ENCODE peak calls at places on chromosomes 11 and 22, in seven cellular contexts. One of them, this sample, is unnamed.

GRCh38 chr22:20089977-20090729 is 10.1 kb downstream of the DGCR8 start:
- DNase-seq in mesenchymal stem cell: peak; percentile 26
- DNase-seq in heart left ventricle: no peak
- DNase-seq in IMR-90: peak; percentile 77
- DNase-seq in right cardiac atrium: no peak
- DNase-seq in adipocyte: peak; percentile 47
- DNase-seq in CD4-positive, alpha-beta memory T cell: no peak
- DNase-seq in this sample: no peak

GRCh38 chr11:92099183-92099582 is 125.4 kb upstream of the FAT3 start:
- DNase-seq in mesenchymal stem cell: no peak
- DNase-seq in heart left ventricle: no peak
- DNase-seq in IMR-90: no peak
- DNase-seq in right cardiac atrium: no peak
- DNase-seq in adipocyte: no peak
- DNase-seq in CD4-positive, alpha-beta memory T cell: no peak
- DNase-seq in this sample: no peak

GRCh38 chr11:102623998-102624397 is 1.1 kb downstream of the MMP20 start:
- DNase-seq in mesenchymal stem cell: no peak
- DNase-seq in heart left ventricle: no peak
- DNase-seq in IMR-90: no peak
- DNase-seq in right cardiac atrium: no peak
- DNase-seq in adipocyte: no peak
- DNase-seq in CD4-positive, alpha-beta memory T cell: no peak
- DNase-seq in this sample: no peak

GRCh38 chr11:17141156-17141555 is 63.7 kb upstream of the RPS13 start:
- DNase-seq in mesenchymal stem cell: no peak
- DNase-seq in heart left ventricle: no peak
- DNase-seq in IMR-90: no peak
- DNase-seq in right cardiac atrium: no peak
- DNase-seq in adipocyte: no peak
- DNase-seq in CD4-positive, alpha-beta memory T cell: no peak
- DNase-seq in this sample: no peak

GRCh38 chr11:82829101-82829500 is 71.1 kb downstream of the PRCP start:
- DNase-seq in mesenchymal stem cell: no peak
- DNase-seq in heart left ventricle: no peak
- DNase-seq in IMR-90: no peak
- DNase-seq in right cardiac atrium: no peak
- DNase-seq in adipocyte: no peak
- DNase-seq in CD4-positive, alpha-beta memory T cell: no peak
- DNase-seq in this sample: no peak

GRCh38 chr22:21865041-21865440 is 2.4 kb downstream of the MAPK1 start:
- DNase-seq in mesenchymal stem cell: peak; percentile 77
- DNase-seq in heart left ventricle: peak; percentile 45
- DNase-seq in IMR-90: peak; percentile 91
- DNase-seq in right cardiac atrium: peak; percentile 50
- DNase-seq in adipocyte: peak; percentile 89
- DNase-seq in CD4-positive, alpha-beta memory T cell: no peak
- DNase-seq in this sample: peak; percentile 73

GRCh38 chr22:45599836-45600577 is 71.6 kb upstream of the ATXN10 start:
- DNase-seq in mesenchymal stem cell: no peak
- DNase-seq in heart left ventricle: no peak
- DNase-seq in IMR-90: no peak
- DNase-seq in right cardiac atrium: no peak
- DNase-seq in adipocyte: no peak
- DNase-seq in CD4-positive, alpha-beta memory T cell: no peak
- DNase-seq in this sample: no peak

GRCh38 chr11:99020324-99021225 is at the start of gene CNTN5:
- DNase-seq in mesenchymal stem cell: peak; percentile 45
- DNase-seq in heart left ventricle: peak; percentile 10
- DNase-seq in IMR-90: peak; percentile 5
- DNase-seq in right cardiac atrium: peak; percentile 41
- DNase-seq in adipocyte: peak; percentile 34
- DNase-seq in CD4-positive, alpha-beta memory T cell: no peak
- DNase-seq in this sample: peak; percentile 35

GRCh38 chr11:118060879-118061278 is 16.0 kb upstream of the TMPRSS4 start:
- DNase-seq in mesenchymal stem cell: no peak
- DNase-seq in heart left ventricle: no peak
- DNase-seq in IMR-90: no peak
- DNase-seq in right cardiac atrium: no peak
- DNase-seq in adipocyte: no peak
- DNase-seq in CD4-positive, alpha-beta memory T cell: no peak
- DNase-seq in this sample: no peak

GRCh38 chr11:47606731-47607130 is 12.5 kb upstream of the C1QTNF4 start:
- DNase-seq in mesenchymal stem cell: peak; percentile 67
- DNase-seq in heart left ventricle: peak; percentile 41
- DNase-seq in IMR-90: peak; percentile 24
- DNase-seq in right cardiac atrium: no peak
- DNase-seq in adipocyte: no peak
- DNase-seq in CD4-positive, alpha-beta memory T cell: no peak
- DNase-seq in this sample: no peak

GRCh38 chr11:45285931-45286632 is at the start of gene SYT13:
- DNase-seq in mesenchymal stem cell: no peak
- DNase-seq in heart left ventricle: no peak
- DNase-seq in IMR-90: no peak
- DNase-seq in right cardiac atrium: peak; percentile 32
- DNase-seq in adipocyte: peak; percentile 6
- DNase-seq in CD4-positive, alpha-beta memory T cell: no peak
- DNase-seq in this sample: no peak

GRCh38 chr11:105219670-105220069 is 80.1 kb upstream of the CARD18 start:
- DNase-seq in mesenchymal stem cell: no peak
- DNase-seq in heart left ventricle: no peak
- DNase-seq in IMR-90: no peak
- DNase-seq in right cardiac atrium: no peak
- DNase-seq in adipocyte: no peak
- DNase-seq in CD4-positive, alpha-beta memory T cell: no peak
- DNase-seq in this sample: no peak

GRCh38 chr11:32034149-32034548 is 56.7 kb upstream of the RCN1 start:
- DNase-seq in mesenchymal stem cell: peak; percentile 79
- DNase-seq in heart left ventricle: no peak
- DNase-seq in IMR-90: peak; percentile 96
- DNase-seq in right cardiac atrium: no peak
- DNase-seq in adipocyte: peak; percentile 15
- DNase-seq in CD4-positive, alpha-beta memory T cell: no peak
- DNase-seq in this sample: no peak

GRCh38 chr22:46077669-46078099 is 72.6 kb upstream of the PPARA start:
- DNase-seq in mesenchymal stem cell: no peak
- DNase-seq in heart left ventricle: no peak
- DNase-seq in IMR-90: no peak
- DNase-seq in right cardiac atrium: peak; percentile 15
- DNase-seq in adipocyte: no peak
- DNase-seq in CD4-positive, alpha-beta memory T cell: no peak
- DNase-seq in this sample: no peak

GRCh38 chr11:22510741-22511140 is 114.9 kb downstream of the FANCF start:
- DNase-seq in mesenchymal stem cell: no peak
- DNase-seq in heart left ventricle: no peak
- DNase-seq in IMR-90: peak; percentile 44
- DNase-seq in right cardiac atrium: no peak
- DNase-seq in adipocyte: peak; percentile 87
- DNase-seq in CD4-positive, alpha-beta memory T cell: no peak
- DNase-seq in this sample: no peak

GRCh38 chr11:130407978-130408377 is 20.4 kb downstream of the ADAMTS8 start:
- DNase-seq in mesenchymal stem cell: peak; percentile 72
- DNase-seq in heart left ventricle: peak; percentile 59
- DNase-seq in IMR-90: peak; percentile 91
- DNase-seq in right cardiac atrium: peak; percentile 73
- DNase-seq in adipocyte: peak; percentile 61
- DNase-seq in CD4-positive, alpha-beta memory T cell: no peak
- DNase-seq in this sample: no peak

GRCh38 chr11:67645521-67646457 is 4.7 kb downstream of the ACY3 start:
- DNase-seq in mesenchymal stem cell: no peak
- DNase-seq in heart left ventricle: no peak
- DNase-seq in IMR-90: no peak
- DNase-seq in right cardiac atrium: no peak
- DNase-seq in adipocyte: no peak
- DNase-seq in CD4-positive, alpha-beta memory T cell: no peak
- DNase-seq in this sample: no peak

GRCh38 chr22:28024422-28024888 is 105.4 kb upstream of the PITPNB start:
- DNase-seq in mesenchymal stem cell: no peak
- DNase-seq in heart left ventricle: no peak
- DNase-seq in IMR-90: no peak
- DNase-seq in right cardiac atrium: no peak
- DNase-seq in adipocyte: no peak
- DNase-seq in CD4-positive, alpha-beta memory T cell: no peak
- DNase-seq in this sample: peak; percentile 6

GRCh38 chr22:46336119-46337078 is 885 bp downstream of the TRMU start:
- DNase-seq in mesenchymal stem cell: peak; percentile 45
- DNase-seq in heart left ventricle: no peak
- DNase-seq in IMR-90: peak; percentile 8
- DNase-seq in right cardiac atrium: no peak
- DNase-seq in adipocyte: peak; percentile 46
- DNase-seq in CD4-positive, alpha-beta memory T cell: peak; percentile 8
- DNase-seq in this sample: peak; percentile 39

GRCh38 chr11:78532991-78533861 is 41.4 kb downstream of the NARS2 start:
- DNase-seq in mesenchymal stem cell: no peak
- DNase-seq in heart left ventricle: no peak
- DNase-seq in IMR-90: no peak
- DNase-seq in right cardiac atrium: no peak
- DNase-seq in adipocyte: no peak
- DNase-seq in CD4-positive, alpha-beta memory T cell: no peak
- DNase-seq in this sample: no peak
- H3K4me3 ChIP-seq in mesenchymal stem cell: no peak overlapping the region
- H3K4me3 ChIP-seq in heart left ventricle: no peak overlapping the region
- H3K4me3 ChIP-seq in IMR-90: no peak overlapping the region
- H3K4me3 ChIP-seq in right cardiac atrium: no peak overlapping the region
- H3K4me3 ChIP-seq in adipocyte: no peak overlapping the region
- H3K4me3 ChIP-seq in CD4-positive, alpha-beta memory T cell: no peak overlapping the region
- H3K4me3 ChIP-seq in this sample: no peak overlapping the region

GRCh38 chr22:32998373-32998772 is 59.8 kb downstream of the SYN3 start:
- DNase-seq in mesenchymal stem cell: no peak
- DNase-seq in heart left ventricle: no peak
- DNase-seq in IMR-90: no peak
- DNase-seq in right cardiac atrium: no peak
- DNase-seq in adipocyte: no peak
- DNase-seq in CD4-positive, alpha-beta memory T cell: no peak
- DNase-seq in this sample: no peak
- H3K27me3 ChIP-seq in mesenchymal stem cell: peaks cover 20% of the 10 kb centered on the region
- H3K27me3 ChIP-seq in heart left ventricle: no peaks in the 10 kb centered on the region
- H3K27me3 ChIP-seq in IMR-90: peaks cover 34% of the 10 kb centered on the region
- H3K27me3 ChIP-seq in right cardiac atrium: no peaks in the 10 kb centered on the region
- H3K27me3 ChIP-seq in adipocyte: peaks cover 4% of the 10 kb centered on the region
- H3K27me3 ChIP-seq in CD4-positive, alpha-beta memory T cell: no peaks in the 10 kb centered on the region
- H3K27me3 ChIP-seq in this sample: no peaks in the 10 kb centered on the region

GRCh38 chr11:16011396-16011795 is 344.9 kb downstream of the SOX6 start:
- DNase-seq in mesenchymal stem cell: no peak
- DNase-seq in heart left ventricle: no peak
- DNase-seq in IMR-90: no peak
- DNase-seq in right cardiac atrium: no peak
- DNase-seq in adipocyte: no peak
- DNase-seq in CD4-positive, alpha-beta memory T cell: no peak
- DNase-seq in this sample: no peak

GRCh38 chr11:16015736-16016135 is 340.6 kb downstream of the SOX6 start:
- DNase-seq in mesenchymal stem cell: no peak
- DNase-seq in heart left ventricle: no peak
- DNase-seq in IMR-90: no peak
- DNase-seq in right cardiac atrium: no peak
- DNase-seq in adipocyte: no peak
- DNase-seq in CD4-positive, alpha-beta memory T cell: no peak
- DNase-seq in this sample: no peak

GRCh38 chr11:16013649-16014275 is 342.6 kb downstream of the SOX6 start:
- DNase-seq in mesenchymal stem cell: peak; percentile 62
- DNase-seq in heart left ventricle: no peak
- DNase-seq in IMR-90: peak; percentile 43
- DNase-seq in right cardiac atrium: no peak
- DNase-seq in adipocyte: peak; percentile 7
- DNase-seq in CD4-positive, alpha-beta memory T cell: no peak
- DNase-seq in this sample: no peak

GRCh38 chr11:16012125-16012751 is 344.1 kb downstream of the SOX6 start:
- DNase-seq in mesenchymal stem cell: peak; percentile 40
- DNase-seq in heart left ventricle: no peak
- DNase-seq in IMR-90: peak; percentile 6
- DNase-seq in right cardiac atrium: no peak
- DNase-seq in adipocyte: no peak
- DNase-seq in CD4-positive, alpha-beta memory T cell: no peak
- DNase-seq in this sample: no peak

GRCh38 chr11:16013242-16013641 is 343.1 kb downstream of the SOX6 start:
- DNase-seq in mesenchymal stem cell: no peak
- DNase-seq in heart left ventricle: no peak
- DNase-seq in IMR-90: no peak
- DNase-seq in right cardiac atrium: no peak
- DNase-seq in adipocyte: no peak
- DNase-seq in CD4-positive, alpha-beta memory T cell: no peak
- DNase-seq in this sample: no peak
- H3K4me1 ChIP-seq in mesenchymal stem cell: no peaks in the 10 kb centered on the region
- H3K4me1 ChIP-seq in heart left ventricle: peaks cover 16% of the 10 kb centered on the region
- H3K4me1 ChIP-seq in IMR-90: peaks cover 5% of the 10 kb centered on the region
- H3K4me1 ChIP-seq in right cardiac atrium: peaks cover 7% of the 10 kb centered on the region
- H3K4me1 ChIP-seq in adipocyte: peaks cover 10% of the 10 kb centered on the region
- H3K4me1 ChIP-seq in CD4-positive, alpha-beta memory T cell: no peaks in the 10 kb centered on the region
- H3K4me1 ChIP-seq in this sample: peaks cover 3% of the 10 kb centered on the region

GRCh38 chr11:30585067-30585891 is 874 bp downstream of the MPPED2 start:
- DNase-seq in mesenchymal stem cell: no peak
- DNase-seq in heart left ventricle: peak; percentile 35
- DNase-seq in IMR-90: no peak
- DNase-seq in right cardiac atrium: peak; percentile 38
- DNase-seq in adipocyte: peak; percentile 7
- DNase-seq in CD4-positive, alpha-beta memory T cell: no peak
- DNase-seq in this sample: peak; percentile 33

GRCh38 chr11:30585892-30586250 is 282 bp downstream of the MPPED2 start:
- DNase-seq in mesenchymal stem cell: no peak
- DNase-seq in heart left ventricle: peak; percentile 53
- DNase-seq in IMR-90: no peak
- DNase-seq in right cardiac atrium: peak; percentile 35
- DNase-seq in adipocyte: peak; percentile 18
- DNase-seq in CD4-positive, alpha-beta memory T cell: no peak
- DNase-seq in this sample: peak; percentile 17

GRCh38 chr11:30581646-30582045 is 4.5 kb downstream of the MPPED2 start:
- DNase-seq in mesenchymal stem cell: no peak
- DNase-seq in heart left ventricle: no peak
- DNase-seq in IMR-90: no peak
- DNase-seq in right cardiac atrium: no peak
- DNase-seq in adipocyte: no peak
- DNase-seq in CD4-positive, alpha-beta memory T cell: no peak
- DNase-seq in this sample: no peak

GRCh38 chr11:30586251-30587144 is at the start of gene MPPED2:
- DNase-seq in mesenchymal stem cell: no peak
- DNase-seq in heart left ventricle: peak; percentile 59
- DNase-seq in IMR-90: no peak
- DNase-seq in right cardiac atrium: peak; percentile 50
- DNase-seq in adipocyte: no peak
- DNase-seq in CD4-positive, alpha-beta memory T cell: no peak
- DNase-seq in this sample: peak; percentile 83

DNA sequence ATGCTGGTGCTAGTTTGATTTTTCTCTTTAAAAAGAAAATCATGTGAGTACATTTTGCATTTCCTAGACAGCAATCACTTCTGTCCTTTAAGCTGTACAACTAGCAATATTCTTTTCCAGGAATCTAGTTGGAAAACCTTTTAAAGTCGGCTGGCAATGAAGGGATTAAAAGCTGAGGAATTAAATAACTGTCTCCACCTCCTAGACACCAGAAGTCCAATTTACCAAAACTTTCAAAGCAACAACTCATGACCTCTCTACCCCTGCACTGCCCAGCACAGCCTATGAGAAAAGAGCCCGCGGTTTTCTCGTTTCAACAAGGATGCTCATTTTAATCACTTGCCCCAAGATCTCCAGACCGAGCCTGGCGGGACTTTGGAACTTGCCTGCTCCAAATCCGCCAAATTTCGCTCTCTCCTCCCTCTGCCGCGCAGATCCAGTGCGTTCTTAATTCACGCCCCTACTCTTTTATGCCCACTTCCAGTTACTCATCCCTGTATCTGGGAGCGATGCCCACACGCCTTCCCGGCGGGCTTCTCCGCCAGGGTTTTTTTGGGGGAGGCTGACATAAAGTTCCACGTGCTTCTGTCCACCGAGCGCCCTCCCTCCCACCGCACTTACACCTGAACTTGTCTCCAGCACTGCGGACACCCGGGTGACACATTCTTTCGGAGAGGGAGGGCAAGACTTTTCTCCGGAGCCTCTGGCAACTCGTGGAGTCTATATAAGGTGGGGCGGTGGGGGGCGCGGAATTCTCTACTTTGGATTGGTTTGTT is 2.5 kb downstream of the MPPED2 start:
- DNase-seq in mesenchymal stem cell: no peak
- DNase-seq in heart left ventricle: peak; percentile 18
- DNase-seq in IMR-90: no peak
- DNase-seq in right cardiac atrium: peak; percentile 19
- DNase-seq in adipocyte: no peak
- DNase-seq in CD4-positive, alpha-beta memory T cell: no peak
- DNase-seq in this sample: peak; percentile 54
- H3K4me3 ChIP-seq in mesenchymal stem cell: no peak overlapping the region
- H3K4me3 ChIP-seq in heart left ventricle: peak overlapping the region; percentile 95
- H3K4me3 ChIP-seq in IMR-90: no peak overlapping the region
- H3K4me3 ChIP-seq in right cardiac atrium: peak overlapping the region; percentile 92
- H3K4me3 ChIP-seq in adipocyte: peak overlapping the region; percentile 61
- H3K4me3 ChIP-seq in CD4-positive, alpha-beta memory T cell: no peak overlapping the region
- H3K4me3 ChIP-seq in this sample: peak overlapping the region; percentile 62

This sample was measured in HAP-1.